ENCODE peak calls at places on chromosomes 12 and 14, in seven cellular contexts. W is WTC11, A is SK-N-SH, F is lower lobe of right lung, G is GM23338, L is HCT116, Z is mucosa of descending colon. O is an unnamed sample.

GRCh38 chr14:100219126-100219785 is 19.7 kb upstream of the YY1 start:
- DNase-seq in W (no peak), A (no peak), Z (no peak), L (no peak), F (no peak), G (no peak), O (no peak)

GRCh38 chr12:52168019-52168717 is 23.6 kb downstream of the KRT80 start:
- DNase-seq in W (no peak), L (no peak), F (no peak), Z (peak), G (no peak), A (no peak), O (peak)

GRCh38 chr14:76784881-76785280 is 23.6 kb downstream of the VASH1 start:
- DNase-seq in L (peak), G (peak), A (peak), Z (peak), W (peak), F (peak), O (peak)

GRCh38 chr14:83372271-83372670 is 1838.6 kb upstream of the SEL1L start:
- DNase-seq in L (no peak), Z (no peak), W (no peak), G (no peak), A (no peak), F (no peak), O (no peak)

GRCh38 chr14:48731260-48731659 is 854.9 kb downstream of the RPS29 start:
- DNase-seq in L (no peak), F (no peak), W (no peak), Z (no peak), A (no peak), G (no peak), O (no peak)

GRCh38 chr14:104215706-104216334 is 77.4 kb downstream of the KIF26A start:
- DNase-seq in Z (peak), G (no peak), W (no peak), A (no peak), L (no peak), F (peak), O (peak)

GRCh38 chr14:54902143-54902520 is 494 bp downstream of the GCH1 start:
- DNase-seq in Z (peak), L (peak), G (peak), F (peak), A (peak), W (peak), O (peak)

GRCh38 chr14:99134333-99135046 is 137.5 kb downstream of the BCL11B start:
- DNase-seq in W (no peak), Z (no peak), L (no peak), F (no peak), A (peak), G (no peak), O (no peak)

GRCh38 chr12:6301721-6302120 is 8.8 kb upstream of the PLEKHG6 start:
- DNase-seq in Z (peak), A (no peak), G (no peak), L (no peak), W (no peak), F (no peak), O (no peak)

GRCh38 chr12:2046959-2047358 is 5.8 kb upstream of the CACNA1C start:
- DNase-seq in Z (no peak), A (no peak), L (no peak), F (no peak), G (no peak), W (no peak), O (no peak)

GRCh38 chr12:40033260-40033649 is 72.6 kb downstream of the SLC2A13 start:
- DNase-seq in W (peak), A (no peak), L (no peak), G (peak), F (no peak), Z (peak), O (no peak)

GRCh38 chr12:129973236-129973961 is 69.6 kb upstream of the TMEM132D start:
- DNase-seq in F (no peak), Z (no peak), A (no peak), L (no peak), W (no peak), G (no peak), O (no peak)

GRCh38 chr12:104072099-104072498 is 7.8 kb downstream of the HCFC2 start:
- DNase-seq in F (no peak), G (no peak), L (no peak), Z (no peak), A (no peak), W (no peak), O (no peak)

GRCh38 chr14:66603945-66604344 is 96.0 kb downstream of the GPHN start:
- DNase-seq in A (no peak), W (no peak), F (no peak), Z (no peak), L (no peak), G (no peak), O (no peak)

GRCh38 chr12:64669270-64669842 is 59.1 kb downstream of the RASSF3 start:
- DNase-seq in Z (peak), W (peak), A (peak), F (peak), L (no peak), G (peak), O (peak)

GRCh38 chr12:52539024-52539820 is 13.7 kb downstream of the KRT71 start:
- DNase-seq in A (no peak), W (no peak), Z (no peak), G (no peak), L (no peak), F (no peak), O (no peak)

GRCh38 chr12:61524851-61525250 is 735.4 kb upstream of the USP15 start:
- DNase-seq in Z (no peak), A (no peak), L (no peak), G (no peak), W (no peak), F (no peak), O (no peak)

GRCh38 chr14:101087614-101088394 is 184.3 kb upstream of the RTL1 start:
- DNase-seq in F (no peak), A (no peak), L (no peak), W (peak), G (no peak), Z (no peak), O (no peak)

GRCh38 chr12:113862570-113863454 is 103.3 kb downstream of the RBM19 start:
- DNase-seq in F (no peak), L (no peak), W (no peak), G (peak), A (no peak), Z (no peak), O (no peak)

GRCh38 chr12:63103489-63104131 is 47.4 kb downstream of the AVPR1A start:
- DNase-seq in Z (no peak), L (peak), A (peak), W (no peak), G (peak), F (no peak), O (no peak)

GRCh38 chr12:65948320-65949008 is 124.2 kb downstream of the HMGA2 start:
- DNase-seq in Z (peak), G (no peak), W (no peak), L (peak), F (peak), A (no peak), O (no peak)

GRCh38 chr12:11797317-11797913 is 147.9 kb downstream of the ETV6 start:
- DNase-seq in G (no peak), Z (no peak), L (no peak), A (no peak), F (no peak), W (no peak), O (no peak)

GRCh38 chr14:32824195-32824594 is 114.5 kb upstream of the NPAS3 start:
- DNase-seq in W (no peak), Z (no peak), A (no peak), F (no peak), L (no peak), G (no peak), O (no peak)

GRCh38 chr12:95766356-95767019 is 24.1 kb downstream of the NTN4 start:
- DNase-seq in A (no peak), G (no peak), L (no peak), F (no peak), W (no peak), Z (no peak), O (no peak)

GRCh38 chr14:50773632-50774541 is 57.1 kb downstream of the NIN start:
- DNase-seq in A (peak), G (peak), W (peak), Z (no peak), F (no peak), L (no peak), O (peak)
- TF ChIP-seq CTCF in A (peak), G (peak), W (peak), Z (peak), F (peak), L (peak), O (peak)

DNA sequence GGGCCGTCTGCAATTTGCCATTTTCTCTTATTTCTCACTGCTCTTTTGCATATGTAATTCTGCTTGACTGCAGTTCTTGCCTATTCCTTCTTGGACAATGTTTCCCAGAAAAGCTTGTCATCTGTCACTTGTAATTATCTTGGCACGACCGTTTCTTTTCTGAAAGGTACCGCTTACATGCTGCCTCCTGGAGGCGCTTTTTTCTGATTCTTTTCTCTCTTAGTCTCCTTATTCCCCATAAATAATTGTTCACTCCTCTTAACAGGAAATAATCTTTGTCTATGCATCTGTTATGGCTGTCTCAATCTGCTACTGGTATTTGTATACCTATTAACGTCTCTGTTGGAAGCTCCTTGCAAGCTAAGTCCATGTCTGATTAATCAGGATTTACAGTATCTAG is 1.3 kb upstream of the ALDH1L2 start:
- DNase-seq in G (peak), F (no peak), A (no peak), L (no peak), Z (no peak), W (no peak), O (no peak)
- TF ChIP-seq CTCF in G (peak), F (no peak), A (no peak), L (peak), Z (no peak), W (no peak), O (no peak)

GRCh38 chr14:36655963-36656768 is 5.5 kb upstream of the PAX9 start:
- DNase-seq in A (peak), Z (peak), G (peak), W (peak), L (peak), F (no peak), O (peak)
- TF ChIP-seq CTCF in A (peak), Z (peak), G (peak), W (peak), L (peak), F (peak), O (peak)

DNA sequence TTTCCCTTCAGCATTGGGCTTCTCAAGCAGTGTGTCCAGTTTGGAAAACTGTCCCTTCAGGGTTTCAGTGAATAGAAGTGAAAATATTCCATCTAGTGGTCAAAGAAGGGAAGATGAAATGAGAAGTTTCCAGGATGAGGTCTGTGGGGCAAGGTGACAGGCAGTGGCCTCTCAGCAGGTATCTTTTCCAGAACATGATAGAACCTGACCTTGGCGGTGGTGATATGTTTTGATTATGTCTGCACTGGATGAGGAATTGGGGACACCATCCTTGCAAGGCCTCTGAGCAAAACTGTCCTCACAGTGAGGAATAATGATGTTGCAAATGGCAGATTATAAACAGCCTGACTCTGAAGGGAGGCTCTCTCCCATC is 4.7 kb downstream of the GPX2 start:
- DNase-seq in F (no peak), G (no peak), A (no peak), Z (no peak), W (no peak), L (no peak), O (no peak)
- TF ChIP-seq CTCF in F (peak), G (peak), A (peak), Z (no peak), W (no peak), L (peak), O (no peak)

O was measured in glutamatergic neuron.